ENCODE peak calls at places on chromosome 17, in eight cellular contexts. A is fibroblast of the aortic adventitia, H is tibial nerve, D is heart left ventricle, I is foreskin keratinocyte, S is AG04450, T is AG10803, W is HFF-Myc. R is an unnamed sample.

GRCh38 chr17:81865358-81865732 is 5.0 kb upstream of the P4HB start:
- DNase-seq in A (no peak), H (no peak), D (no peak), I (no peak), S (no peak), T (no peak), W (no peak), R (no peak)

GRCh38 chr17:39935896-39936295 is 8.4 kb downstream of the LRRC3C start:
- DNase-seq in A (no peak), H (no peak), D (no peak), I (no peak), S (no peak), T (no peak), W (no peak), R (no peak)

GRCh38 chr17:1627987-1628855 is at the start of gene SLC43A2:
- DNase-seq in A (peak; percentile 69), H (peak; percentile 69), D (peak; percentile 87), I (peak; percentile 47), S (no peak), T (peak; percentile 70), W (no peak), R (no peak)

GRCh38 chr17:48294989-48295892 is 134.8 kb downstream of the SKAP1 start:
- DNase-seq in A (peak; percentile 4), H (no peak), D (no peak), I (no peak), S (no peak), T (no peak), W (peak; percentile 1), R (no peak)

GRCh38 chr17:3935825-3936355 is 19.6 kb upstream of the P2RX1 start:
- DNase-seq in A (peak; percentile 44), H (no peak), D (no peak), I (peak; percentile 26), S (peak; percentile 32), T (peak; percentile 15), W (no peak), R (peak; percentile 42)

GRCh38 chr17:64378890-64379354 is 11.7 kb downstream of the PECAM1 start:
- DNase-seq in A (no peak), H (no peak), D (no peak), I (no peak), S (no peak), T (no peak), W (no peak), R (no peak)

GRCh38 chr17:61338000-61338864 is 61.4 kb upstream of the TBX2 start:
- DNase-seq in A (peak; percentile 82), H (no peak), D (no peak), I (no peak), S (no peak), T (peak; percentile 73), W (peak; percentile 73), R (no peak)

GRCh38 chr17:28492352-28493310 is 13.5 kb upstream of the FOXN1 start:
- DNase-seq in A (no peak), H (no peak), D (no peak), I (peak; percentile 87), S (no peak), T (no peak), W (no peak), R (no peak)

GRCh38 chr17:57407287-57408063 is 151.2 kb downstream of the MSI2 start:
- DNase-seq in A (no peak), H (no peak), D (no peak), I (no peak), S (no peak), T (no peak), W (no peak), R (no peak)

GRCh38 chr17:52419256-52419655 is 260.7 kb upstream of the CA10 start:
- DNase-seq in A (no peak), H (no peak), D (no peak), I (no peak), S (no peak), T (no peak), W (no peak), R (no peak)

GRCh38 chr17:51640108-51640622 is 379.8 kb downstream of the UTP18 start:
- DNase-seq in A (no peak), H (no peak), D (no peak), I (peak; percentile 14), S (no peak), T (no peak), W (no peak), R (no peak)

GRCh38 chr17:48024149-48025039 is 13.2 kb downstream of the COPZ2 start:
- DNase-seq in A (peak; percentile 77), H (peak; percentile 33), D (peak; percentile 40), I (no peak), S (no peak), T (peak; percentile 84), W (no peak), R (no peak)

GRCh38 chr17:43732961-43733360 is 25.6 kb downstream of the SOST start:
- DNase-seq in A (peak; percentile 94), H (no peak), D (no peak), I (peak; percentile 66), S (peak; percentile 55), T (peak; percentile 95), W (no peak), R (peak; percentile 83)

GRCh38 chr17:81488276-81488860 is 24.2 kb downstream of the ACTG1 start:
- DNase-seq in A (no peak), H (no peak), D (no peak), I (no peak), S (no peak), T (no peak), W (no peak), R (no peak)

GRCh38 chr17:82105417-82105881 is 7.4 kb upstream of the FASN start:
- DNase-seq in A (no peak), H (no peak), D (no peak), I (no peak), S (no peak), T (no peak), W (no peak), R (no peak)

GRCh38 chr17:63480826-63481487 is 4.1 kb downstream of the ACE start:
- DNase-seq in A (no peak), H (no peak), D (no peak), I (no peak), S (no peak), T (no peak), W (no peak), R (no peak)

GRCh38 chr17:82272495-82273326 is 789 bp downstream of the CSNK1D start:
- DNase-seq in A (no peak), H (peak; percentile 41), D (peak; percentile 66), I (no peak), S (no peak), T (no peak), W (no peak), R (no peak)

GRCh38 chr17:41418116-41418860 is 6.1 kb downstream of the KRT37 start:
- DNase-seq in A (no peak), H (no peak), D (no peak), I (no peak), S (no peak), T (no peak), W (no peak), R (no peak)

GRCh38 chr17:41419712-41420111 is 4.7 kb downstream of the KRT37 start:
- DNase-seq in A (no peak), H (no peak), D (no peak), I (no peak), S (no peak), T (no peak), W (no peak), R (no peak)

GRCh38 chr17:41416478-41416877 is 7.9 kb downstream of the KRT37 start:
- DNase-seq in A (no peak), H (no peak), D (no peak), I (no peak), S (no peak), T (peak; percentile 13), W (no peak), R (no peak)

GRCh38 chr17:41415833-41416335 is 8.5 kb downstream of the KRT37 start:
- DNase-seq in A (peak; percentile 64), H (peak; percentile 63), D (no peak), I (no peak), S (no peak), T (peak; percentile 74), W (no peak), R (peak; percentile 48)

GRCh38 chr17:41417576-41418015 is 6.8 kb downstream of the KRT37 start:
- DNase-seq in A (no peak), H (no peak), D (no peak), I (peak; percentile 67), S (no peak), T (no peak), W (no peak), R (no peak)
- TF ChIP-seq CTCF in A (peak; percentile 11), H (no peak), D (peak; percentile 8), I (peak; percentile 64), S (peak; percentile 31), T (peak; percentile 20), W (peak; percentile 54), R (peak; percentile 31)

GRCh38 chr17:9824094-9824493 is 1.6 kb upstream of the GLP2R start:
- DNase-seq in A (no peak), H (no peak), D (no peak), I (no peak), S (no peak), T (no peak), W (no peak), R (no peak)
- TF ChIP-seq CTCF in A (no peak), H (no peak), D (no peak), I (no peak), S (peak; percentile 8), T (no peak), W (peak; percentile 26), R (no peak)

GRCh38 chr17:78204387-78205123 is 9.5 kb upstream of the BIRC5 start:
- DNase-seq in A (no peak), H (no peak), D (no peak), I (no peak), S (no peak), T (no peak), W (no peak), R (no peak)

GRCh38 chr17:78202666-78203065 is 11.4 kb upstream of the BIRC5 start:
- DNase-seq in A (no peak), H (no peak), D (no peak), I (no peak), S (no peak), T (no peak), W (no peak), R (no peak)

GRCh38 chr17:78208486-78208885 is 5.6 kb upstream of the BIRC5 start:
- DNase-seq in A (no peak), H (no peak), D (no peak), I (no peak), S (no peak), T (no peak), W (no peak), R (no peak)

GRCh38 chr17:78205124-78205775 is 8.8 kb upstream of the BIRC5 start:
- DNase-seq in A (no peak), H (no peak), D (no peak), I (no peak), S (no peak), T (no peak), W (no peak), R (no peak)

GRCh38 chr17:78206298-78206697 is 7.8 kb upstream of the BIRC5 start:
- DNase-seq in A (no peak), H (no peak), D (no peak), I (no peak), S (no peak), T (no peak), W (no peak), R (no peak)
- TF ChIP-seq CTCF in A (no peak), H (no peak), D (no peak), I (peak; percentile 23), S (no peak), T (no peak), W (no peak), R (no peak)

DNA sequence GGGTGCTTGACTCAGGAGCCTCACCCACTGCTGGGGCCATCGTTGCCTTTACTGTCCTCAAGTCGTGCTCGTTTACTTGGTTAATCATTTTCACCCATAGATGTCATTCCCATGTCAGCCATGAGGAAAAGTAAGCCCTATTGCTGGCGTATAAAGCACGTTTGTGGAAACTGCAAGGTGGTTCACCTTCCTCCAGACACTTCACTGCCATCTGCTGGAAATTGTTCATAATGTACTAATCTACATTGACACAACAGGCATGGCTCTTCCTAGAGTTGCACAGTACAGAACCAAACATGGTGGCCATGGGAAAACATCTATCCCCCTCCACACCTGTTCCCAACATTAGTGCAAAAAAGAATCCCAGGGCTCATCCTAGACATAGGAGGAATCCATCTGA is 116.6 kb downstream of the ZNF18 start:
- DNase-seq in A (no peak), H (no peak), D (no peak), I (peak; percentile 3), S (no peak), T (no peak), W (no peak), R (no peak)
- TF ChIP-seq CTCF in A (no peak), H (peak; percentile 12), D (peak; percentile 32), I (peak; percentile 55), S (no peak), T (no peak), W (no peak), R (peak; percentile 26)